ENCODE peak calls at places on chromosome 14, in six cellular contexts. L is neural progenitor cell, K is keratinocyte, M is fibroblast of the aortic adventitia, G is mucosa of descending colon, S is left ventricle myocardium inferior. R is an unnamed sample.

GRCh38 chr14:102558566-102558965 is 33.9 kb upstream of the RCOR1 start:
- DNase-seq in L (no peak), K (no peak), M (no peak), G (no peak), S (no peak), R (no peak)

GRCh38 chr14:92877757-92878431 is 45.1 kb upstream of the CHGA start:
- DNase-seq in L (peak), K (no peak), M (peak), G (no peak), S (peak), R (no peak)

GRCh38 chr14:99125616-99126431 is 146.2 kb downstream of the BCL11B start:
- DNase-seq in L (no peak), K (no peak), M (no peak), G (no peak), S (no peak), R (no peak)

GRCh38 chr14:73058923-73059311 is 583 bp downstream of the RBM25 start:
- DNase-seq in L (peak), K (no peak), M (no peak), G (no peak), S (peak), R (no peak)

GRCh38 chr14:75363156-75363555 is 64.7 kb upstream of the JDP2 start:
- DNase-seq in L (no peak), K (no peak), M (no peak), G (no peak), S (no peak), R (no peak)

GRCh38 chr14:76762617-76763361 is 1.5 kb downstream of the VASH1 start:
- DNase-seq in L (no peak), K (no peak), M (no peak), G (peak), S (no peak), R (no peak)

GRCh38 chr14:52692248-52692962 is 3.0 kb downstream of the ERO1A start:
- DNase-seq in L (no peak), K (no peak), M (peak), G (no peak), S (no peak), R (no peak)

GRCh38 chr14:30005114-30005698 is 77.6 kb upstream of the PRKD1 start:
- DNase-seq in L (peak), K (no peak), M (peak), G (no peak), S (no peak), R (peak)

GRCh38 chr14:81533212-81533535 is 479 bp downstream of the SEL1L start:
- DNase-seq in L (no peak), K (no peak), M (no peak), G (no peak), S (no peak), R (no peak)

GRCh38 chr14:51869426-51870113 is 9.2 kb downstream of the GNG2 start:
- DNase-seq in L (no peak), K (no peak), M (no peak), G (no peak), S (no peak), R (no peak)

GRCh38 chr14:105154476-105154871 is 14.1 kb downstream of the JAG2 start:
- DNase-seq in L (no peak), K (no peak), M (no peak), G (no peak), S (no peak), R (no peak)

GRCh38 chr14:69107407-69108003 is 45.4 kb downstream of the DCAF5 start:
- DNase-seq in L (peak), K (no peak), M (peak), G (no peak), S (no peak), R (no peak)

GRCh38 chr14:91947196-91948184 is at the start of gene FBLN5:
- DNase-seq in L (peak), K (no peak), M (peak), G (peak), S (peak), R (no peak)

GRCh38 chr14:69002069-69002468 is 23.0 kb upstream of the ACTN1 start:
- DNase-seq in L (peak), K (no peak), M (peak), G (no peak), S (no peak), R (no peak)

GRCh38 chr14:104542871-104543830 is 36.4 kb upstream of the C14orf180 start:
- DNase-seq in L (no peak), K (no peak), M (no peak), G (no peak), S (no peak), R (no peak)

GRCh38 chr14:103607039-103607668 is 21.9 kb upstream of the KLC1 start:
- DNase-seq in L (peak), K (no peak), M (peak), G (peak), S (peak), R (no peak)

GRCh38 chr14:34113051-34113511 is 162.2 kb upstream of the EGLN3 start:
- DNase-seq in L (no peak), K (peak), M (peak), G (no peak), S (no peak), R (no peak)

DNA sequence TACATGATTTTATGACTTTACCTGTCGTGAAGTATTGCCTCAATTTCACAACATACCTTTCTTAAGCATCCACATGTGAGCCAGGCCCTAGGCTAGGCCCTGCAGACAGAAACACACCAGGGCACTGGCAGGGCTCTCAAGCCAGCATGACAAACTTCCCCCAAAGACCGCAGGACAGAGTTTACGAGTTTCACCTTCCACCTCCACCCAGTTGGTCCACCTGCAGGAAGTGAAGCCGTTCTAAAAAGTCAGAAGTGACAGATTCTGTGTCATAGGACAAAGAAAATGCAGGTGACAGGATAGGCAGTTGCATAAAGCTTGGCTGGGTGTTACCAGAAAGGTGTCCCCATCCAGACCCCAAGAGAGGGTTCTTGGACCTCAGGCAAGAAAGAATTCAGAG is 382.3 kb downstream of the PCNX1 start:
- DNase-seq in L (no peak), K (no peak), M (no peak), G (peak), S (no peak), R (no peak)
- TF ChIP-seq CTCF in L (no peak), K (no peak), M (no peak), G (no peak), S (no peak), R (no peak)

DNA sequence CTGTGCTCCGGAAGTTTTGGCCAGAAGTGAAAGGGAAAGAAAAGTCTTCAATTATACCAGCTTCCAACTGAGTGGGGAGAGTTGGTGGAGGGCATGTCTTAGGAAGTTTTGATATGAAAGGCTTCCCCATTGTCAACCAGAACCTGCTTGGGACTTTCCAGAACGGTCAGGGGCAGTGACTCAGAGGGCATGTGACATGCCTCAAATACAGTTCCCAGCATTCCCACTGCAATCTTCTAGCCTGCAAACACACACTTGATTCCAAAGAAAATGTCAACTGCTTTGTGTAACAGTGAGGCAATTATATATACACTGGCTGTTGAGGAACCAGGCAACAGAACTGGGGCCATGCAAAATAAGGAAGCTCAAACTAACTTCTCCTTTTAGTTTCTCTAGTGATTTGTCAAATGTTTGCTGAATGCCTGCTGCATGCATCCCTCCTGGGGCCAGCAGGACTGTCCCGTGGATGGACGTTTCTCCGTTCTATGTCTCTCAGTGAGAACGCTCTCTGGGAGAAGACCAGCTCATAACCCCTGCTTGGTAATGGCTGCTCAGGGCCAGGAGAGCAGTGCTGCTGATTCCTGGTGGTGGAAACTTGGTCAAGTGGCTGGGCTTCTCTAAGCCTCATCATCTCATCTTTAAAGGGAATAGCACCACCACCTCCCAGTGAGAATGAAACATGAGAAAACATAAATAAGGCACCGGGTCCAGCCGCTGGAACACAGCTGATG is 18.3 kb downstream of the SLC25A47 start:
- DNase-seq in L (no peak), K (peak), M (peak), G (no peak), S (no peak), R (peak)
- H3K4me3 ChIP-seq in L (no peak), K (no peak), M (no peak), G (no peak), S (no peak), R (no peak)

DNA sequence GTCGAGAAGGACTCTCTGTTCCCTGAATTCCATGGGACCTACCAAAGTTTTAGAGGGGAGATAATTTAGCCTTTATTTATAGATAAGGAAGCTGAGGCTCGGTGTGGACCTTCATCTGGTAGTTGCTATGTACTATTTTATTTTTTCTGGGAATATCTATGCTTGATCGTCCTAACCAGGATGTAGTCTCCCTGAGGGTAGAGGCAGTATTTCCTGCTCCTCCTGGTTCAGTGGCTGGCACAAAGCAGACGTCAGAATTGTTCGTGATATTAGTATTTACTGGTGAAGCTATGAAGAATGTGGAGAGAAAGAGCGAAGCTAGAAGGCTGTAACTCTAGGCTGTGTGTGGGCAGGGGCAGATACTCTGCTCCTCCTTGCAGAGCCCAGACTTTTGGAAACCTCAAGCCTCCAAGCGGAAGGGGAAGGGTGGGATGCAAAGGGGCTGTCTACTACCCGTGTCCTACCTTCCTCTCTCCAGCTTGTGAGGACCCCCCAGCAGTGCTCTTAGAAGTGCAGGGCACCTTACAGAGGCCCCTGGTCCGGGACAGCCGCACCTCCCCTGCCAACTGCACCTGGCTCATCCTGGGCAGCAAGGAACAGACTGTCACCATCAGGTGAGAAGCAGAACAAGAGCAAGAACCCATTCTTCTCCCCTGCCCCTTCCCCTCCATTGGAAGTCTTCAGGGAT is 1.4 kb downstream of the LRP10 start:
- DNase-seq in L (no peak), K (no peak), M (no peak), G (no peak), S (no peak), R (no peak)
- TF ChIP-seq CTCF in L (no peak), K (no peak), M (no peak), G (no peak), S (peak), R (no peak)

GRCh38 chr14:100306506-100307214 is 416 bp upstream of the SLC25A29 start:
- DNase-seq in L (peak), K (no peak), M (peak), G (peak), S (peak), R (no peak)

GRCh38 chr14:100308112-100308792 is 2.0 kb upstream of the SLC25A29 start:
- DNase-seq in L (no peak), K (no peak), M (no peak), G (no peak), S (no peak), R (no peak)

GRCh38 chr14:100309028-100309718 is 2.9 kb upstream of the SLC25A29 start:
- DNase-seq in L (no peak), K (no peak), M (no peak), G (no peak), S (no peak), R (no peak)

GRCh38 chr14:100306256-100306505 is at the start of gene SLC25A29:
- DNase-seq in L (no peak), K (no peak), M (no peak), G (no peak), S (no peak), R (no peak)

GRCh38 chr14:100307215-100308111 is 1.2 kb upstream of the SLC25A29 start:
- DNase-seq in L (peak), K (no peak), M (no peak), G (peak), S (no peak), R (no peak)
- H3K4me3 ChIP-seq in L (peak), K (peak), M (peak), G (peak), S (peak), R (peak)

GRCh38 chr14:61475316-61475715 is 153.9 kb downstream of the PRKCH start:
- DNase-seq in L (peak), K (no peak), M (peak), G (no peak), S (no peak), R (no peak)

GRCh38 chr14:61472801-61473376 is 151.5 kb downstream of the PRKCH start:
- DNase-seq in L (no peak), K (no peak), M (no peak), G (no peak), S (no peak), R (no peak)

GRCh38 chr14:61474021-61474420 is 152.6 kb downstream of the PRKCH start:
- DNase-seq in L (no peak), K (no peak), M (no peak), G (no peak), S (no peak), R (no peak)

GRCh38 chr14:61476105-61476736 is 154.8 kb downstream of the PRKCH start:
- DNase-seq in L (no peak), K (no peak), M (no peak), G (no peak), S (no peak), R (no peak)

DNA sequence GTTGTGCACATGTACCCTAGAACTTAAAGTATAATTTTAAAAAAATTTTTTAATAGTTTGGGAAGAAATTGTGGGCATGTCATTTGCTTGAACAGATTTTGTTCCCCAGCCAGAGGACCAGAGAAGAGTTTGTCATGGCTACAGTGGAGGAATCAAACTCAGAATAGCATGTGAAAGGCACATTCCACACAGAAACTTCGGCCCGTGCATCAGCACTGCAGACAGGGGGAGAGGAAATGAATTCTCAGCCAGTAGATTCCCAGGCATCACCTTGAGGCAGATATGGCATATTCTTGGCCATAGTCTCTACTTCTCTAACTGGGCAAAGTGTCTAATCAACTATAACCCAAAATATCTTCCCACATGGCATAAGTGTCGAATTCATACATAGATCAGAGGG is 153.3 kb downstream of the PRKCH start:
- DNase-seq in L (no peak), K (no peak), M (no peak), G (no peak), S (no peak), R (no peak)
- TF ChIP-seq CTCF in L (no peak), K (no peak), M (no peak), G (no peak), S (no peak), R (no peak)

DNA sequence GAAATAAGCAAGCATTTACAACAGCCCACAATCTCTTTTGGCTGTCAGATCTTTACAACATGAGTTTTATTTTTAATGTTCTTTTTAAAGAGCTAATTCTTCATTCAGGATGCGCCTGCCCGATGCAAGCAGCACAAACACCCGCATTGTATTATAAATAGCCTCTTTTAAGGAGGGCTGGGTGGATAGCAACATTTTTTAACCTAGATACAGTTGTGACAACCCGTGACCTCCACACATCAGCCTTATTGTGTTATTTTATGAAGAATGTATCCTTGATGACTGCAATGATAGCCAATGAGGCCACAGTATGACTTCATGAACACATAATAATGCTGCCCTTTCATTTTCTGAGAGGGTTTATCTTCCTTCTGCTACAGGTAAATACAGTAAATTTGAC is 173.7 kb downstream of the FOXN3 start:
- DNase-seq in L (no peak), K (no peak), M (no peak), G (no peak), S (no peak), R (no peak)
- H3K4me3 ChIP-seq in L (no peak), K (no peak), M (no peak), G (no peak), S (no peak), R (no peak)

GRCh38 chr14:21768116-21768874 is 94.7 kb upstream of the OR4E1 start:
- DNase-seq in L (peak), K (no peak), M (no peak), G (no peak), S (no peak), R (no peak)
- TF ChIP-seq CTCF in L (peak), K (peak), M (no peak), G (no peak), S (peak), R (peak)